ENCODE peak calls at places on chromosomes 6 and 20, in seven cellular contexts. One of them, this sample, is unnamed.

GRCh38 chr20:1722513-1723050 is 65.0 kb upstream of the SIRPG start:
- DNase-seq in CD8-positive, alpha-beta T cell: no peak
- DNase-seq in M059J: peak; percentile 23
- DNase-seq in heart left ventricle: no peak
- DNase-seq in nucleus accumbens: no peak
- DNase-seq in body of pancreas: no peak
- DNase-seq in HL-60: no peak
- DNase-seq in this sample: no peak

GRCh38 chr6:20168668-20169633 is 43.3 kb downstream of the MBOAT1 start:
- DNase-seq in CD8-positive, alpha-beta T cell: no peak
- DNase-seq in HL-60: peak; percentile 63
- DNase-seq in nucleus accumbens: no peak
- DNase-seq in heart left ventricle: no peak
- DNase-seq in body of pancreas: no peak
- DNase-seq in M059J: no peak
- DNase-seq in this sample: no peak

GRCh38 chr6:101826678-101827077 is 433.2 kb downstream of the GRIK2 start:
- DNase-seq in body of pancreas: no peak
- DNase-seq in nucleus accumbens: no peak
- DNase-seq in heart left ventricle: no peak
- DNase-seq in CD8-positive, alpha-beta T cell: no peak
- DNase-seq in HL-60: no peak
- DNase-seq in M059J: no peak
- DNase-seq in this sample: no peak

GRCh38 chr6:87504440-87504839 is 31.7 kb downstream of the SLC35A1 start:
- DNase-seq in body of pancreas: no peak
- DNase-seq in nucleus accumbens: no peak
- DNase-seq in CD8-positive, alpha-beta T cell: no peak
- DNase-seq in heart left ventricle: no peak
- DNase-seq in M059J: no peak
- DNase-seq in HL-60: no peak
- DNase-seq in this sample: no peak

GRCh38 chr6:82298012-82298411 is 50.5 kb upstream of the IBTK start:
- DNase-seq in HL-60: no peak
- DNase-seq in heart left ventricle: no peak
- DNase-seq in M059J: peak; percentile 74
- DNase-seq in nucleus accumbens: no peak
- DNase-seq in body of pancreas: no peak
- DNase-seq in CD8-positive, alpha-beta T cell: no peak
- DNase-seq in this sample: no peak

GRCh38 chr6:125826695-125827463 is 36.1 kb downstream of the NCOA7 start:
- DNase-seq in heart left ventricle: no peak
- DNase-seq in body of pancreas: no peak
- DNase-seq in nucleus accumbens: no peak
- DNase-seq in M059J: no peak
- DNase-seq in CD8-positive, alpha-beta T cell: no peak
- DNase-seq in HL-60: no peak
- DNase-seq in this sample: no peak

GRCh38 chr6:53664623-53665022 is 933 bp downstream of the KLHL31 start:
- DNase-seq in HL-60: no peak
- DNase-seq in M059J: no peak
- DNase-seq in CD8-positive, alpha-beta T cell: no peak
- DNase-seq in heart left ventricle: peak; percentile 78
- DNase-seq in body of pancreas: no peak
- DNase-seq in nucleus accumbens: no peak
- DNase-seq in this sample: no peak

GRCh38 chr20:46814366-46815232 is 80.0 kb upstream of the EYA2 start:
- DNase-seq in M059J: peak; percentile 96
- DNase-seq in nucleus accumbens: no peak
- DNase-seq in heart left ventricle: no peak
- DNase-seq in body of pancreas: no peak
- DNase-seq in HL-60: no peak
- DNase-seq in CD8-positive, alpha-beta T cell: no peak
- DNase-seq in this sample: no peak

GRCh38 chr6:169380493-169380892 is 126.8 kb upstream of the THBS2 start:
- DNase-seq in M059J: no peak
- DNase-seq in body of pancreas: no peak
- DNase-seq in CD8-positive, alpha-beta T cell: no peak
- DNase-seq in nucleus accumbens: no peak
- DNase-seq in heart left ventricle: no peak
- DNase-seq in HL-60: no peak
- DNase-seq in this sample: no peak

GRCh38 chr20:2984956-2985661 is 58.3 kb upstream of the GNRH2 start:
- DNase-seq in nucleus accumbens: no peak
- DNase-seq in heart left ventricle: no peak
- DNase-seq in body of pancreas: no peak
- DNase-seq in M059J: peak; percentile 36
- DNase-seq in HL-60: no peak
- DNase-seq in CD8-positive, alpha-beta T cell: no peak
- DNase-seq in this sample: no peak

GRCh38 chr20:12241065-12241464 is 323.4 kb downstream of the BTBD3 start:
- DNase-seq in M059J: peak; percentile 27
- DNase-seq in CD8-positive, alpha-beta T cell: no peak
- DNase-seq in nucleus accumbens: no peak
- DNase-seq in HL-60: no peak
- DNase-seq in heart left ventricle: no peak
- DNase-seq in body of pancreas: no peak
- DNase-seq in this sample: no peak

GRCh38 chr6:162260024-162260423 is 467.5 kb downstream of the PRKN start:
- DNase-seq in nucleus accumbens: no peak
- DNase-seq in HL-60: no peak
- DNase-seq in M059J: no peak
- DNase-seq in heart left ventricle: no peak
- DNase-seq in CD8-positive, alpha-beta T cell: no peak
- DNase-seq in body of pancreas: no peak
- DNase-seq in this sample: no peak

GRCh38 chr6:56148488-56149190 is 98.7 kb downstream of the COL21A1 start:
- DNase-seq in M059J: peak; percentile 29
- DNase-seq in CD8-positive, alpha-beta T cell: no peak
- DNase-seq in body of pancreas: no peak
- DNase-seq in heart left ventricle: no peak
- DNase-seq in HL-60: no peak
- DNase-seq in nucleus accumbens: no peak
- DNase-seq in this sample: no peak

GRCh38 chr20:57705103-57705899 is 4.5 kb downstream of the PMEPA1 start:
- DNase-seq in CD8-positive, alpha-beta T cell: no peak
- DNase-seq in body of pancreas: no peak
- DNase-seq in heart left ventricle: no peak
- DNase-seq in M059J: no peak
- DNase-seq in HL-60: no peak
- DNase-seq in nucleus accumbens: no peak
- DNase-seq in this sample: no peak

GRCh38 chr20:17281478-17281877 is 54.6 kb downstream of the PCSK2 start:
- DNase-seq in heart left ventricle: no peak
- DNase-seq in nucleus accumbens: no peak
- DNase-seq in HL-60: no peak
- DNase-seq in CD8-positive, alpha-beta T cell: no peak
- DNase-seq in body of pancreas: peak; percentile 48
- DNase-seq in M059J: peak; percentile 44
- DNase-seq in this sample: no peak

GRCh38 chr6:53159558-53159957 is 10.9 kb upstream of the GCM1 start:
- DNase-seq in nucleus accumbens: no peak
- DNase-seq in body of pancreas: no peak
- DNase-seq in CD8-positive, alpha-beta T cell: no peak
- DNase-seq in heart left ventricle: no peak
- DNase-seq in M059J: peak; percentile 32
- DNase-seq in HL-60: no peak
- DNase-seq in this sample: no peak

GRCh38 chr20:50588034-50588736 is 78.0 kb downstream of the PTPN1 start:
- DNase-seq in M059J: peak; percentile 64
- DNase-seq in nucleus accumbens: peak; percentile 39
- DNase-seq in body of pancreas: peak; percentile 67
- DNase-seq in HL-60: peak; percentile 47
- DNase-seq in CD8-positive, alpha-beta T cell: peak; percentile 79
- DNase-seq in heart left ventricle: peak; percentile 49
- DNase-seq in this sample: no peak

GRCh38 chr6:168597471-168597875 is 156.5 kb downstream of the SMOC2 start:
- DNase-seq in M059J: no peak
- DNase-seq in body of pancreas: no peak
- DNase-seq in nucleus accumbens: no peak
- DNase-seq in HL-60: no peak
- DNase-seq in CD8-positive, alpha-beta T cell: no peak
- DNase-seq in heart left ventricle: no peak
- DNase-seq in this sample: no peak

GRCh38 chr6:7414811-7415210 is 25.2 kb downstream of the RIOK1 start:
- DNase-seq in nucleus accumbens: no peak
- DNase-seq in HL-60: no peak
- DNase-seq in heart left ventricle: no peak
- DNase-seq in CD8-positive, alpha-beta T cell: no peak
- DNase-seq in body of pancreas: no peak
- DNase-seq in M059J: peak; percentile 50
- DNase-seq in this sample: no peak

GRCh38 chr20:7775072-7775471 is 165.2 kb downstream of the HAO1 start:
- DNase-seq in HL-60: no peak
- DNase-seq in CD8-positive, alpha-beta T cell: no peak
- DNase-seq in M059J: no peak
- DNase-seq in body of pancreas: no peak
- DNase-seq in nucleus accumbens: no peak
- DNase-seq in heart left ventricle: no peak
- DNase-seq in this sample: no peak

GRCh38 chr6:29943053-29943966 is 978 bp downstream of the HLA-A start:
- DNase-seq in body of pancreas: peak; percentile 19
- DNase-seq in CD8-positive, alpha-beta T cell: no peak
- DNase-seq in M059J: no peak
- DNase-seq in nucleus accumbens: no peak
- DNase-seq in HL-60: no peak
- DNase-seq in heart left ventricle: no peak
- DNase-seq in this sample: no peak

GRCh38 chr6:170093658-170094596 is 197.0 kb downstream of the DLL1 start:
- DNase-seq in body of pancreas: peak; percentile 8
- DNase-seq in HL-60: no peak
- DNase-seq in nucleus accumbens: no peak
- DNase-seq in CD8-positive, alpha-beta T cell: peak; percentile 47
- DNase-seq in heart left ventricle: no peak
- DNase-seq in M059J: no peak
- DNase-seq in this sample: no peak

GRCh38 chr20:20519269-20519668 is 151.4 kb downstream of the INSM1 start:
- DNase-seq in heart left ventricle: no peak
- DNase-seq in HL-60: no peak
- DNase-seq in CD8-positive, alpha-beta T cell: no peak
- DNase-seq in M059J: no peak
- DNase-seq in body of pancreas: no peak
- DNase-seq in nucleus accumbens: no peak
- DNase-seq in this sample: no peak

GRCh38 chr6:39724787-39725631 is at the start of gene KIF6:
- DNase-seq in nucleus accumbens: peak; percentile 94
- DNase-seq in M059J: peak; percentile 92
- DNase-seq in HL-60: peak; percentile 51
- DNase-seq in body of pancreas: peak; percentile 97
- DNase-seq in CD8-positive, alpha-beta T cell: peak; percentile 80
- DNase-seq in heart left ventricle: peak; percentile 91
- DNase-seq in this sample: peak; percentile 95

GRCh38 chr20:7924692-7925091 is 15.6 kb downstream of the HAO1 start:
- DNase-seq in body of pancreas: no peak
- DNase-seq in heart left ventricle: no peak
- DNase-seq in CD8-positive, alpha-beta T cell: no peak
- DNase-seq in M059J: peak; percentile 94
- DNase-seq in HL-60: peak; percentile 36
- DNase-seq in nucleus accumbens: no peak
- DNase-seq in this sample: no peak

GRCh38 chr20:21324126-21324525 is 21.0 kb downstream of the XRN2 start:
- DNase-seq in body of pancreas: no peak
- DNase-seq in HL-60: no peak
- DNase-seq in nucleus accumbens: no peak
- DNase-seq in heart left ventricle: no peak
- DNase-seq in CD8-positive, alpha-beta T cell: no peak
- DNase-seq in M059J: no peak
- DNase-seq in this sample: no peak

GRCh38 chr20:11581271-11581670 is 336.4 kb upstream of the BTBD3 start:
- DNase-seq in body of pancreas: no peak
- DNase-seq in M059J: peak; percentile 9
- DNase-seq in nucleus accumbens: no peak
- DNase-seq in CD8-positive, alpha-beta T cell: no peak
- DNase-seq in heart left ventricle: no peak
- DNase-seq in HL-60: peak; percentile 62
- DNase-seq in this sample: no peak

GRCh38 chr20:17655865-17656489 is 26.1 kb downstream of the RRBP1 start:
- DNase-seq in HL-60: no peak
- DNase-seq in heart left ventricle: no peak
- DNase-seq in nucleus accumbens: no peak
- DNase-seq in CD8-positive, alpha-beta T cell: no peak
- DNase-seq in body of pancreas: no peak
- DNase-seq in M059J: peak; percentile 57
- DNase-seq in this sample: no peak

GRCh38 chr6:38508894-38509293 is 130.8 kb downstream of the BTBD9 start:
- DNase-seq in M059J: peak; percentile 67
- DNase-seq in heart left ventricle: no peak
- DNase-seq in HL-60: peak; percentile 13
- DNase-seq in nucleus accumbens: no peak
- DNase-seq in CD8-positive, alpha-beta T cell: no peak
- DNase-seq in body of pancreas: no peak
- DNase-seq in this sample: no peak

GRCh38 chr20:49385471-49385870 is 97.0 kb downstream of the KCNB1 start:
- DNase-seq in nucleus accumbens: peak; percentile 8
- DNase-seq in heart left ventricle: no peak
- DNase-seq in body of pancreas: no peak
- DNase-seq in CD8-positive, alpha-beta T cell: no peak
- DNase-seq in HL-60: peak; percentile 10
- DNase-seq in M059J: peak; percentile 62
- DNase-seq in this sample: no peak

GRCh38 chr6:43774776-43775583 is 5.0 kb downstream of the VEGFA start:
- DNase-seq in nucleus accumbens: peak; percentile 35
- DNase-seq in HL-60: no peak
- DNase-seq in CD8-positive, alpha-beta T cell: peak; percentile 64
- DNase-seq in heart left ventricle: peak; percentile 74
- DNase-seq in M059J: peak; percentile 63
- DNase-seq in body of pancreas: peak; percentile 78
- DNase-seq in this sample: no peak

GRCh38 chr20:18314786-18315406 is 26.6 kb downstream of the ZNF133 start:
- DNase-seq in M059J: peak; percentile 99
- DNase-seq in body of pancreas: no peak
- DNase-seq in nucleus accumbens: no peak
- DNase-seq in CD8-positive, alpha-beta T cell: no peak
- DNase-seq in heart left ventricle: no peak
- DNase-seq in HL-60: no peak
- DNase-seq in this sample: no peak

GRCh38 chr6:42929928-42930360 is 664 bp downstream of the CNPY3 start:
- DNase-seq in M059J: peak; percentile 82
- DNase-seq in CD8-positive, alpha-beta T cell: no peak
- DNase-seq in body of pancreas: peak; percentile 23
- DNase-seq in HL-60: peak; percentile 68
- DNase-seq in nucleus accumbens: peak; percentile 37
- DNase-seq in heart left ventricle: peak; percentile 17
- DNase-seq in this sample: peak; percentile 44